ENCODE peak calls at places on chromosome 13, in nine cellular contexts. S is fibroblast of lung; E is ovary; G is aorta; F is thoracic aorta; H is naive thymus-derived CD4-positive, alpha-beta T cell; Q is A549; P is body of pancreas; M is K562. B is an unnamed sample. For H3K9me3 and H3K4me1, the result is how much of the 10 kb centered on the place peaks cover.

GRCh38 chr13:103067751-103068563 is 1.7 kb upstream of the SLC10A2 start:
- DNase-seq in S (no peak), E (no peak), G (no peak), F (no peak), H (no peak), Q (no peak), P (no peak), M (no peak), B (no peak)

GRCh38 chr13:36750461-36750860 is 68.6 kb upstream of the RFXAP start:
- DNase-seq in S (peak), E (no peak), G (no peak), F (no peak), H (no peak), Q (no peak), P (no peak), M (no peak), B (no peak)

GRCh38 chr13:39875111-39875510 is 219.6 kb downstream of the COG6 start:
- DNase-seq in S (no peak), E (no peak), G (no peak), F (no peak), H (no peak), Q (no peak), P (no peak), M (no peak), B (no peak)

GRCh38 chr13:106661236-106661635 is 93.3 kb upstream of the ARGLU1 start:
- DNase-seq in S (no peak), E (no peak), G (no peak), F (no peak), H (no peak), Q (no peak), P (no peak), M (no peak), B (no peak)

GRCh38 chr13:102091231-102091630 is 310.6 kb downstream of the FGF14 start:
- DNase-seq in S (peak), E (no peak), G (no peak), F (no peak), H (no peak), Q (no peak), P (no peak), M (no peak), B (no peak)

GRCh38 chr13:112487127-112487517 is 100.8 kb downstream of the TUBGCP3 start:
- DNase-seq in S (no peak), E (no peak), G (no peak), F (no peak), H (no peak), Q (no peak), P (no peak), M (no peak), B (no peak)

GRCh38 chr13:27977476-27978300 is 8.6 kb upstream of the CDX2 start:
- DNase-seq in S (no peak), E (no peak), G (no peak), F (no peak), H (no peak), Q (no peak), P (no peak), M (no peak), B (no peak)

GRCh38 chr13:30998548-30999140 is 66.2 kb downstream of the TEX26 start:
- DNase-seq in S (peak), E (no peak), G (no peak), F (no peak), H (no peak), Q (no peak), P (no peak), M (no peak), B (no peak)

GRCh38 chr13:102089177-102089576 is 312.7 kb downstream of the FGF14 start:
- DNase-seq in S (no peak), E (no peak), G (no peak), F (no peak), H (no peak), Q (no peak), P (no peak), M (no peak), B (no peak)

GRCh38 chr13:109787135-109787954 is 962 bp upstream of the IRS2 start:
- DNase-seq in S (peak), E (peak), G (no peak), F (no peak), H (no peak), Q (no peak), P (peak), M (peak), B (peak)

GRCh38 chr13:83881917-83882625 is at the start of gene SLITRK1:
- DNase-seq in S (peak), E (no peak), G (peak), F (no peak), H (no peak), Q (no peak), P (peak), M (peak), B (no peak)
- H3K4me3 ChIP-seq in S (peak), E (no peak), G (no peak), F (peak), H (no peak), Q (peak), P (no peak), M (no peak), B (no peak)

GRCh38 chr13:80504453-80504852 is 163.5 kb upstream of the SPRY2 start:
- DNase-seq in S (no peak), E (no peak), G (no peak), F (no peak), H (no peak), Q (no peak), P (no peak), M (no peak), B (no peak)
- H3K9me3 ChIP-seq in S (under half), E (under half), G (under half), F (under half), H (under half), Q (under half), P (under half), M (under half), B (under half)

DNA sequence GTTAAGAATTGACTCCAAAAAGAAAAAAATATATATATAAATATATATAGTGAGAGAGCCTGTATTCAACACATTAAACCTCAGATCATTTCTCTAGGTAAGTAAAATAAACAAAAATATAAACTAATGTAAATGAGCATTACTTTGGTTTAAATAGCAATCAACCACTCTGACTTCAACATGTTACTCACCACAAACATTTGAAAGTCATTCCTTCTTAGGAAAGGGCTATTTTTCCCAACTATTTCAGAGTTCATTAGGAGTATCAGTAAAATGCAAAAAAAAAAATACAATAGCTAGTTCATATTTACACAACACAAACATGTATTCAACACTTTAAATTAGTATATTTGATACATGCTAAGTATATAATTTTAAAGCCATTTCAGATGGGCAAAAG is 40.5 kb downstream of the KLF12 start:
- DNase-seq in S (peak), E (no peak), G (no peak), F (no peak), H (no peak), Q (no peak), P (no peak), M (no peak), B (no peak)
- H3K4me1 ChIP-seq in S (under half), E (under half), G (under half), F (under half), H (under half), Q (under half), P (under half), M (under half), B (under half)

DNA sequence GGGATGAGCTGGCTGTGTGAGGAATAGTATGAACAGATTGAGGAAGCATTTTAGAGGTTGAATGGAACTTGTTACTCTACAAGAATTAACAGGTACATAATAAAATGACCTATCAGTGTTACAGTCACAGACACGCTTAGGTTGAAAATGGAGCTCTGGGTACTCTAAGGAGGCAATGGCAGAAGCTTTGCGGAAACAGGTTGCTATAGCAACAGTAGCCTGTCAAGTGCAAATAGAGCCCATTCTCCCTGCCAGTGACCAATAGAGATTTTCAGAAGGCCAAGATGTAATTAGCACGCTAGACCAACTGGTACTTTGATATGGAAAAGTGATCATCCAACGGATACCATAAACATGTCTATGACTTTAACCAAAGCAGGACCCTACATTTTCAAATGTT is 148.5 kb upstream of the FREM2 start:
- DNase-seq in S (no peak), E (no peak), G (no peak), F (no peak), H (no peak), Q (no peak), P (no peak), M (no peak), B (no peak)
- H3K4me3 ChIP-seq in S (no peak), E (no peak), G (no peak), F (no peak), H (no peak), Q (no peak), P (no peak), M (no peak), B (no peak)

DNA sequence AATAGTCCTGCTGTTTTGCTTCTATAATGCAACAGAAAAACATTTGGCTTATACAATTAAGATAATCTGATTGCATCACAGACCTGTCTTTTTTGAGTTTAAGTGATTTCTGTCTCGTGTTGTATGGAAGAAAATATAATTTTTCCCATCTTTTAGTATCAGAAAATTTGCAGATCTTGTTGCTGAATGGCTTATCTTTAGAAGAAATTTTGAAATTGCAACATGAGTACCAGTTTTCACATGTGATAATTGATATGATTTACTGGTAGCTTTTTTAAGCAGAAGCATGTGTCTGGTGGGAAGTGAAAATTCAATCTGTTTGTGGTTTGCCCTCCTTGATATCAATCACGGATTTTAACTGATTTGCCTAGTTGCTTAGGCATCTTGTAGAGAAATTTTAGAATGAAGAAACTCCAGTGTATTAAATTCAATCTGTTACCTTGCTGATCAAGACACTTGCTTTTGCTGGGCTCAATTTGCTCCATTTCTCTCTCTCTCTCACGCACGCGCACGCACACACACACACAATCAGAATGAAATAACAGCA is 89.8 kb upstream of the MYCBP2 start:
- DNase-seq in S (no peak), E (no peak), G (no peak), F (no peak), H (no peak), Q (no peak), P (no peak), M (no peak), B (no peak)
- H3K9me3 ChIP-seq in S (under half), E (under half), G (under half), F (under half), H (under half), Q (under half), P (under half), M (under half), B (under half)

GRCh38 chr13:25682221-25682620 is 310.4 kb downstream of the ATP8A2 start:
- DNase-seq in S (no peak), E (no peak), G (no peak), F (no peak), H (no peak), Q (no peak), P (no peak), M (no peak), B (no peak)
- H3K4me1 ChIP-seq in S (under half), E (under half), G (under half), F (under half), H (under half), Q (under half), P (under half), M (under half), B (under half)

DNA sequence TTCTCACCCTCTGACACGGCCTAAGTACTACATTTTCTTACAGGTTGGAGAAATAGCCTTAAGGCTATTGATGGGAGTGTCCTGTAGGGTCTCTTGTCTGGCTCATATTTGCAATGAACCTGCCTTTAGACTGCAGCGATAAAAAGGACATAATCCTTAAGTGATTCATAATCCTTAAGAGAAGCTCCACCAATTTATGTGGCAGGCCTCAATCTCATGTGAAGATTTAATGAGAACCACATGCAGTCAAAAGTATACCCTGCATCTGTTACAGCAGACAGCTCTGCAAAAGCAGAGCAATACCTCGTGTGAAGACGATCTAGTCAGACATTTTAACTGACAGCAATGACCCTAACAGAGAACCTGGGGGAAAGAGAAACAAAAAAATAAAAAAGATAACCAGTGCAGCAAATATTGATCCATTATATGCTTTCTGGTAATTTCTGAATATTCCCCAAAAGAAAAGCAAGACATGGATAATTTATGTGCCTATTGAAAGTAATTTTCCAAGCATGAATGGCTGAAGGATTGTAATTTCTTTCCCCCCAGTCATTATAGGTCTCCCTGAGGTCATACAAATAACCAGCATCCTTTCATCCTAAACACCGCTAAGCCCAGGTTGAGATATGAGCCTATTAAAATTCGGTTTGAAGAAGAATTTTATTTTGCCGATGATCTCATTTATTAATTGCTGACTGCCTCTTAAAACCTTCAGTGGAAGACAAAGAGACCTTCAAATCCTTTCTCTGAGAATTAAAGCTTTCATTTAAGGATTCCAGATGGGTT is 321.8 kb upstream of the NBEA start:
- DNase-seq in S (no peak), E (no peak), G (no peak), F (no peak), H (no peak), Q (no peak), P (no peak), M (no peak), B (no peak)
- H3K4me3 ChIP-seq in S (no peak), E (no peak), G (no peak), F (no peak), H (no peak), Q (no peak), P (no peak), M (no peak), B (no peak)

DNA sequence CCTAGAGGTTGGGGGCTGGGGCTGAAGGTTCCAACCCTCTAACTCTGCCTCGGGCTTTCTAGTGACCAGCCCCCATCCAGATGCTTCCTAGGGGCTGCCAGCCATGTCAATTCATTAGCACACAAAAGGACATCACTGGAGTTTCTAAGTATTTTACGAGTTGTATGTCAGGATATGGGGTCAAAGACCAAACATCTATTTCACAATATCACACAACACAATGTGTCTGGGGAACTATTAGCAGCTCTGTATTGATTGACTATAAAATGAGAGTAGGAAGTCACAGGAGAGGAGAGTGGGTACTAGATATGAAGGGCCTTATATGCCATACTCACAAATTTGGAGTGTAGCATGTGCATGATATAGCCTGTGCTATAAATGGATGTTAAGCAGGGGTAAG is 42.1 kb downstream of the LPAR6 start:
- DNase-seq in S (no peak), E (no peak), G (no peak), F (no peak), H (no peak), Q (no peak), P (no peak), M (no peak), B (no peak)
- H3K9me3 ChIP-seq in S (under half), E (under half), G (under half), F (under half), H (under half), Q (under half), P (under half), M (under half), B (under half)

GRCh38 chr13:33123066-33123940 is 107.1 kb downstream of the KL start:
- DNase-seq in S (peak), E (no peak), G (peak), F (no peak), H (no peak), Q (no peak), P (peak), M (no peak), B (no peak)

GRCh38 chr13:33115274-33115673 is 99.1 kb downstream of the KL start:
- DNase-seq in S (no peak), E (no peak), G (no peak), F (no peak), H (no peak), Q (no peak), P (no peak), M (no peak), B (no peak)

GRCh38 chr13:33116321-33117010 is 100.2 kb downstream of the KL start:
- DNase-seq in S (no peak), E (no peak), G (no peak), F (no peak), H (no peak), Q (no peak), P (no peak), M (no peak), B (no peak)

GRCh38 chr13:33119886-33120543 is 103.8 kb downstream of the KL start:
- DNase-seq in S (peak), E (no peak), G (no peak), F (no peak), H (no peak), Q (peak), P (no peak), M (no peak), B (no peak)

DNA sequence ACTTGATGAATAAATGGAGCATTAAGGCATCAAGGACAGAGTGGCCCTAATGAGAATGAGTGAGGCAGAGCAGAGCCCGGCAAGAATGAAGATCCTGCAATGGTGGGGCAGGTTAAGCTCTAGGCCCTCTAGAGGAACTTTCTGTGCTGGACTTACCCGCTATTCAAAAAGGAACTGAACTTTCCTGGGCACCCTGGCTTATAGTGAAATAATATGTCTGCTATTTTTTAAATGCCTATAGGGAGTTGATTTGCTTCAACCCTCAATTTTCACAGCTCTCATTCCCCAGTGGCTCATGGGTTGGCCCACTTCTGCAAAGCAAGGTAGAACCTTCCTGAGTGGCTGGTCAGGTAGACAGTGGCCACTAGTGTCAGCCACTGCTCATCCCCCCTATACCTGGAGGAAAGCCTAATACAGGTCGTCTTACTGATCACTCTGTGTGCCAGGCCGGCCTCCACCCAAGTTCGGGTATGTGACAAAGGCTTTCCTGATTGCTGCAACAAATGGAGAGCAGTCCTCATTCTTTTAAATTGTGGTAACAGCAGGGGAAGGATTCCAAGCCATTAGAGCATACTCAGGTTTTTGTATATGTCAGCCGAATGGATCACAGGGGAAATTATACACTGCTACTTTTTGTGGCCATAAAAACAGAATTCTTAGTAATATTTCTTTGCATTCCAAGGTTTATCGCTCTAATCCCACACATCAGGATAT is 103.0 kb downstream of the KL start:
- DNase-seq in S (peak), E (no peak), G (no peak), F (no peak), H (no peak), Q (no peak), P (no peak), M (no peak), B (no peak)
- H3K4me1 ChIP-seq in S (under half), E (under half), G (under half), F (under half), H (under half), Q (under half), P (under half), M (under half), B (under half)